ENCODE peak calls at places on chromosomes 5 and 9, in four cellular contexts. E is GM06990, Q is mucosa of descending colon, P is mesothelial cell of epicardium. W is an unnamed sample.

GRCh38 chr9:133959171-133959570 is 33.0 kb downstream of the VAV2 start:
- DNase-seq in E (no peak), Q (peak; percentile 25), P (no peak), W (no peak)

GRCh38 chr9:27485158-27485557 is 38.9 kb upstream of the IFNK start:
- DNase-seq in E (peak; percentile 44), Q (no peak), P (no peak), W (no peak)

GRCh38 chr5:129973716-129974426 is 69.6 kb downstream of the CHSY3 start:
- DNase-seq in E (no peak), Q (no peak), P (no peak), W (no peak)

GRCh38 chr5:124658867-124659557 is 87.4 kb downstream of the ZNF608 start:
- DNase-seq in E (no peak), Q (no peak), P (no peak), W (no peak)

GRCh38 chr5:140189977-140190867 is 15.2 kb downstream of the CYSTM1 start:
- DNase-seq in E (no peak), Q (no peak), P (no peak), W (no peak)

GRCh38 chr5:1002836-1003235 is 5.8 kb upstream of the NKD2 start:
- DNase-seq in E (no peak), Q (peak; percentile 19), P (no peak), W (peak; percentile 10)

GRCh38 chr9:93065321-93065720 is 6.8 kb downstream of the SUSD3 start:
- DNase-seq in E (no peak), Q (no peak), P (no peak), W (no peak)

GRCh38 chr9:92661127-92661526 is 8.8 kb downstream of the IPPK start:
- DNase-seq in E (no peak), Q (no peak), P (no peak), W (no peak)

GRCh38 chr9:77015291-77016048 is 4.0 kb upstream of the FOXB2 start:
- DNase-seq in E (no peak), Q (no peak), P (no peak), W (no peak)

GRCh38 chr9:79387091-79387490 is 184.7 kb upstream of the TLE4 start:
- DNase-seq in E (no peak), Q (no peak), P (no peak), W (no peak)

GRCh38 chr9:35688558-35689350 is 971 bp downstream of the TPM2 start:
- DNase-seq in E (no peak), Q (no peak), P (no peak), W (no peak)

GRCh38 chr5:32531885-32532520 is 53.4 kb upstream of the SUB1 start:
- DNase-seq in E (peak; percentile 41), Q (no peak), P (no peak), W (no peak)

GRCh38 chr5:160083012-160083436 is 36.2 kb downstream of the PWWP2A start:
- DNase-seq in E (no peak), Q (no peak), P (no peak), W (no peak)

GRCh38 chr5:139663752-139664151 is 15.6 kb downstream of the CXXC5 start:
- DNase-seq in E (no peak), Q (no peak), P (no peak), W (no peak)

GRCh38 chr9:116144038-116144437 is 9.6 kb upstream of the PAPPA start:
- DNase-seq in E (no peak), Q (no peak), P (no peak), W (no peak)

GRCh38 chr9:98944130-98945074 is 695 bp downstream of the COL15A1 start:
- DNase-seq in E (peak; percentile 13), Q (peak; percentile 31), P (no peak), W (no peak)

GRCh38 chr5:42715791-42716190 is 40.8 kb upstream of the CCDC152 start:
- DNase-seq in E (no peak), Q (no peak), P (no peak), W (no peak)

GRCh38 chr5:16454686-16455085 is 10.9 kb downstream of the ZNF622 start:
- DNase-seq in E (no peak), Q (no peak), P (no peak), W (no peak)

GRCh38 chr5:270340-270739 is 1.1 kb upstream of the PDCD6 start:
- DNase-seq in E (no peak), Q (peak; percentile 53), P (no peak), W (no peak)

GRCh38 chr5:171366645-171367044 is 21.0 kb upstream of the NPM1 start:
- DNase-seq in E (no peak), Q (no peak), P (no peak), W (no peak)

GRCh38 chr5:180333661-180334060 is 19.5 kb downstream of the GFPT2 start:
- DNase-seq in E (no peak), Q (no peak), P (no peak), W (no peak)

GRCh38 chr5:172905346-172905756 is 53.9 kb upstream of the RPL26L1 start:
- DNase-seq in E (no peak), Q (no peak), P (no peak), W (no peak)

GRCh38 chr9:88784960-88785359 is 206.3 kb upstream of the S1PR3 start:
- DNase-seq in E (no peak), Q (no peak), P (no peak), W (no peak)
- TF ChIP-seq CTCF in E (no peak), Q (no peak), P (no peak), W (no peak)

GRCh38 chr9:21413089-21414023 is 4.4 kb downstream of the IFNA8 start:
- DNase-seq in E (no peak), Q (peak; percentile 40), P (no peak), W (no peak)
- TF ChIP-seq CTCF in E (peak; percentile 51), Q (peak; percentile 19), P (no peak), W (no peak)

GRCh38 chr9:122144836-122145235 is 14.7 kb downstream of the NDUFA8 start:
- DNase-seq in E (no peak), Q (no peak), P (no peak), W (no peak)
- TF ChIP-seq CTCF in E (peak; percentile 44), Q (no peak), P (no peak), W (no peak)

DNA sequence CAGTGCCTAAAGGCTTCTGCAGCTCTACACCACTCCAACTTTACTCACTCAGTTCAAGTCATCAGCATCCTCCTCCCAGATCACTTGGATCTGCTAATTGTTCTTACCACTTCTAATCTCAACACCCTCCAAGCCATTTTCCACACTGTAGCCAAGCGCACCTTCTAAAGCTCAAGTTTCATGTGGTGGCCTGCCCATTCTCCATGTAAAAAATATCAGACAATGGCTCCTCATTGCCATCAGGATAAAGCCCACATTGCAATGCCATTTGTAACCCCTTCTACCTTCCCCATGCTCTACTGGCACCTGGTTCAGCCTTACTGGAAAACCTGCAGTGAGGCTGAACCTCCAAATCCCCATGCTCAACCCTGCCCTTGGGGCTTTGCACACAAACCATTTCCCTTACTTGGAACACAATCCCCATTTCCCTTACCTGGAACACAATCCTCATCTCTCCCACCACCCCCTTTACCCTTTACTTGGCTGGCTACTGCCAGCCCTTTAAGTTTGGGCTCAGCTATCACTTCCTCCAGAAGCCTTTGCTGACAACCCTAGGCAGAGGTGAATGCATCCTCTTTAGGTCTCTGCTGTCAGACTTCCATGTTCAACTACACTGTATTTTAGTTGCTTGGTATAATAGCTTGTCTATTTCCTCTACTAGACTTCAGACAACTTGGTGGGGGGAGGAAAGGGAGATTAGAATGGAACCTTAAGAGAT is 220.0 kb downstream of the TSSK1B start:
- DNase-seq in E (no peak), Q (no peak), P (no peak), W (no peak)
- TF ChIP-seq CTCF in E (no peak), Q (no peak), P (no peak), W (no peak)

DNA sequence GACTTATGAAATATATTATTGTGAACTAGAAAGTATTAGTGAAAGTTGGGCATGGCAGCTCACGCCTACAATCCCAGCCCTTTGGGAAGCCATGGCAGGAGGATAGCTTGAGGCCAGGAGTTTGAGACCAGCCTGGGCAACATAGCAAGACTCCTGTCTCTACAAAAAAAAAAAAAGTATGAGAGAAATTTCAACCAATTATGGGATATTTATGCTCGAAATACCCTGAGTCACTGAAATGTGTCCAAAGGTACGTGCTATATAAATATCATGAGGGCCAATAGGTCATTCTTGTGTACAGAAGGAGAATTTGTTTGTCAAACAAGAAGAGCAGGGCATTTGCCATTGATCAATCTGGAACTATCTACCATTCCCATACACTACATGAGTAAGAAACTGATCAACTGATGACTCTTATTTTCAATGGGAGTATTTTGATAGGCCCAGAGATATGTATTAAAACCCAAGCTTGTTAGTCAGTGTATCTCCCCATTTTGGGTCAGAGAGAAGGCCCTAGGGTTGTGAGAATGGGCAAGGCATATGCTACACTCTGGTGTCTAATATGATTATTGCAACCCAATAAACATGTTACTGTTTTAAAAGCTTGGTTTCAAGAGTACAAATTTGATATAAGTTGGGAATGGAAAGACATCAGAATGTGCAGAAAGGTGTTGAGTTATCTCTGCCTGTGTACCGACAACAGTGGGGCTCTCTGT is 21.7 kb upstream of the HOMER1 start:
- DNase-seq in E (no peak), Q (no peak), P (no peak), W (no peak)
- TF ChIP-seq CTCF in E (no peak), Q (no peak), P (no peak), W (no peak)